ENCODE peak calls at places on chromosomes 13 and 19, in seven cellular contexts. B, T, Z, E, F, H and N are unnamed samples.

GRCh38 chr19:35139618-35139943 is 957 bp downstream of the FXYD1 start:
- DNase-seq in B (no peak), T (no peak), Z (no peak), E (no peak), F (no peak), H (no peak), N (no peak)

GRCh38 chr13:101572456-101572855 is 120.0 kb downstream of the ITGBL1 start:
- DNase-seq in B (no peak), T (peak), Z (no peak), E (peak), F (no peak), H (no peak), N (no peak)

GRCh38 chr19:9115307-9115813 is at the start of gene OR7G1:
- DNase-seq in B (no peak), T (no peak), Z (no peak), E (no peak), F (no peak), H (no peak), N (no peak)

GRCh38 chr13:27806744-27807387 is 14.6 kb downstream of the GSX1 start:
- DNase-seq in B (no peak), T (no peak), Z (no peak), E (no peak), F (no peak), H (no peak), N (no peak)

GRCh38 chr13:99273128-99273527 is 14.9 kb upstream of the GPR18 start:
- DNase-seq in B (no peak), T (no peak), Z (no peak), E (no peak), F (peak), H (no peak), N (no peak)

GRCh38 chr19:16519230-16519687 is 23.0 kb downstream of the CHERP start:
- DNase-seq in B (no peak), T (no peak), Z (peak), E (no peak), F (no peak), H (no peak), N (no peak)

GRCh38 chr13:45362939-45363338 is 22.0 kb upstream of the TPT1 start:
- DNase-seq in B (no peak), T (no peak), Z (peak), E (no peak), F (no peak), H (no peak), N (no peak)

GRCh38 chr19:4069331-4069959 is 2.7 kb upstream of the ZBTB7A start:
- DNase-seq in B (peak), T (no peak), Z (no peak), E (no peak), F (no peak), H (no peak), N (peak)

GRCh38 chr19:2952953-2953481 is 8.2 kb upstream of the ZNF77 start:
- DNase-seq in B (no peak), T (no peak), Z (no peak), E (no peak), F (no peak), H (no peak), N (no peak)

GRCh38 chr19:2168619-2169424 is 5.1 kb downstream of the DOT1L start:
- DNase-seq in B (no peak), T (peak), Z (peak), E (peak), F (peak), H (no peak), N (peak)

GRCh38 chr19:42105358-42105757 is 26.9 kb downstream of the POU2F2 start:
- DNase-seq in B (no peak), T (no peak), Z (no peak), E (no peak), F (no peak), H (no peak), N (no peak)

GRCh38 chr13:36778083-36778671 is 40.8 kb upstream of the RFXAP start:
- DNase-seq in B (no peak), T (peak), Z (no peak), E (peak), F (no peak), H (no peak), N (no peak)

GRCh38 chr13:79282976-79283375 is 123.1 kb downstream of the RBM26 start:
- DNase-seq in B (no peak), T (no peak), Z (no peak), E (peak), F (no peak), H (no peak), N (no peak)

GRCh38 chr13:44437356-44438233 is 64.0 kb downstream of the SERP2 start:
- DNase-seq in B (no peak), T (peak), Z (no peak), E (no peak), F (peak), H (no peak), N (peak)

GRCh38 chr13:81247711-81248110 is 906.8 kb upstream of the SPRY2 start:
- DNase-seq in B (no peak), T (no peak), Z (no peak), E (no peak), F (no peak), H (no peak), N (no peak)

GRCh38 chr13:26629260-26629659 is 71.8 kb downstream of the WASF3 start:
- DNase-seq in B (no peak), T (peak), Z (no peak), E (no peak), F (no peak), H (no peak), N (no peak)

GRCh38 chr19:2260341-2260751 is 4.1 kb upstream of the JSRP1 start:
- DNase-seq in B (no peak), T (no peak), Z (no peak), E (no peak), F (no peak), H (no peak), N (no peak)

GRCh38 chr13:51697181-51697580 is 106.8 kb downstream of the DHRS12 start:
- DNase-seq in B (no peak), T (no peak), Z (no peak), E (peak), F (no peak), H (no peak), N (no peak)

GRCh38 chr19:10773969-10774368 is 56.1 kb downstream of the DNM2 start:
- DNase-seq in B (no peak), T (no peak), Z (no peak), E (no peak), F (no peak), H (no peak), N (no peak)

GRCh38 chr19:2207991-2208860 is 27.9 kb downstream of the PLEKHJ1 start:
- DNase-seq in B (peak), T (peak), Z (peak), E (peak), F (peak), H (no peak), N (no peak)

GRCh38 chr13:25688524-25688923 is 316.8 kb downstream of the ATP8A2 start:
- DNase-seq in B (no peak), T (no peak), Z (no peak), E (no peak), F (no peak), H (no peak), N (no peak)

GRCh38 chr13:73334459-73334858 is 275.7 kb downstream of the KLF5 start:
- DNase-seq in B (no peak), T (peak), Z (no peak), E (peak), F (no peak), H (no peak), N (no peak)

GRCh38 chr19:41064974-41065569 is 23.2 kb upstream of the CYP2A13 start:
- DNase-seq in B (no peak), T (peak), Z (peak), E (peak), F (peak), H (no peak), N (no peak)

GRCh38 chr13:73274147-73274546 is 215.3 kb downstream of the KLF5 start:
- DNase-seq in B (no peak), T (no peak), Z (no peak), E (no peak), F (no peak), H (no peak), N (no peak)

GRCh38 chr13:28719656-28720055 is 886 bp upstream of the SLC46A3 start:
- DNase-seq in B (no peak), T (peak), Z (no peak), E (peak), F (no peak), H (no peak), N (no peak)

GRCh38 chr19:38786572-38787265 is 2.3 kb upstream of the LGALS7B start:
- DNase-seq in B (no peak), T (no peak), Z (no peak), E (no peak), F (no peak), H (no peak), N (no peak)

GRCh38 chr13:98539655-98540054 is 37.3 kb downstream of the STK24 start:
- DNase-seq in B (no peak), T (peak), Z (no peak), E (peak), F (no peak), H (no peak), N (no peak)

GRCh38 chr19:14072535-14073231 is at the start of gene MISP3:
- DNase-seq in B (peak), T (peak), Z (peak), E (no peak), F (peak), H (no peak), N (no peak)

GRCh38 chr13:32248789-32249188 is 66.4 kb downstream of the ZAR1L start:
- DNase-seq in B (no peak), T (no peak), Z (no peak), E (no peak), F (no peak), H (no peak), N (no peak)

GRCh38 chr19:41353466-41354342 is at the start of gene TGFB1:
- DNase-seq in B (peak), T (peak), Z (peak), E (peak), F (peak), H (peak), N (peak)

GRCh38 chr19:10892256-10892655 is 20.9 kb downstream of the CARM1 start:
- DNase-seq in B (no peak), T (no peak), Z (no peak), E (no peak), F (no peak), H (no peak), N (no peak)

GRCh38 chr13:21018220-21018619 is 43.2 kb downstream of the LATS2 start:
- DNase-seq in B (no peak), T (peak), Z (no peak), E (no peak), F (no peak), H (no peak), N (no peak)

GRCh38 chr13:39016789-39017188 is 21.1 kb downstream of the PROSER1 start:
- DNase-seq in B (peak), T (peak), Z (peak), E (no peak), F (peak), H (no peak), N (peak)

GRCh38 chr19:49683814-49684250 is 5.6 kb upstream of the ADM5 start:
- DNase-seq in B (no peak), T (no peak), Z (no peak), E (no peak), F (no peak), H (no peak), N (no peak)

GRCh38 chr19:2049741-2050348 is 1.2 kb downstream of the MKNK2 start:
- DNase-seq in B (peak), T (peak), Z (peak), E (peak), F (peak), H (no peak), N (peak)

GRCh38 chr13:23630349-23631093 is 60.3 kb downstream of the TNFRSF19 start:
- DNase-seq in B (no peak), T (no peak), Z (no peak), E (no peak), F (no peak), H (no peak), N (no peak)

GRCh38 chr19:19211499-19212432 is at the start of gene NCAN:
- DNase-seq in B (no peak), T (no peak), Z (peak), E (no peak), F (peak), H (no peak), N (no peak)

GRCh38 chr19:18291590-18292459 is 10.4 kb upstream of the JUND start:
- DNase-seq in B (peak), T (peak), Z (peak), E (peak), F (peak), H (peak), N (peak)

GRCh38 chr19:41350735-41351338 is 2.9 kb downstream of the TGFB1 start:
- DNase-seq in B (no peak), T (peak), Z (peak), E (no peak), F (no peak), H (no peak), N (no peak)